ENCODE peak calls at places on chromosomes 16 and 17, in seven cellular contexts. W is T-helper 17 cell; X is cardiac muscle cell; K is T-helper 2 cell; T is activated CD8-positive, alpha-beta memory T cell treated with anti-CD3 and anti-CD28 coated beads for 48 hours; D is stimulated activated CD8-positive, alpha-beta memory T cell treated with anti-CD3 and anti-CD28 coated beads, Interleukin-7, amount 100 ng/mL, for 1 hour; J is renal cortical epithelial cell. H is an unnamed sample.

GRCh38 chr16:65666132-65666869 is 544.4 kb upstream of the CDH11 start:
- DNase-seq in K (no peak), W (no peak), X (no peak), T (no peak), J (no peak), D (no peak), H (no peak)

GRCh38 chr17:39632153-39632941 is 4.6 kb upstream of the STARD3 start:
- DNase-seq in W (no peak), J (no peak), K (no peak), X (no peak), T (no peak), D (no peak), H (no peak)

GRCh38 chr16:83802559-83802958 is 5.2 kb upstream of the HSBP1 start:
- DNase-seq in T (no peak), X (no peak), J (no peak), D (no peak), W (no peak), K (no peak), H (no peak)

GRCh38 chr16:55737966-55738365 is 82.2 kb downstream of the SLC6A2 start:
- DNase-seq in D (no peak), T (no peak), J (no peak), K (no peak), W (no peak), X (no peak), H (no peak)

GRCh38 chr16:57700801-57701551 is 6.4 kb downstream of the DRC7 start:
- DNase-seq in K (no peak), W (no peak), T (no peak), X (peak; percentile 6), D (no peak), J (no peak), H (no peak)

GRCh38 chr17:41793749-41794602 is 7.5 kb upstream of the JUP start:
- DNase-seq in J (no peak), X (peak; percentile 67), D (no peak), W (no peak), T (no peak), K (no peak), H (no peak)

GRCh38 chr16:27446721-27447120 is 44.7 kb downstream of the IL21R start:
- DNase-seq in W (peak; percentile 70), K (peak; percentile 94), D (peak; percentile 71), X (no peak), T (no peak), J (no peak), H (peak; percentile 72)

GRCh38 chr16:7342598-7342997 is 10.0 kb downstream of the RBFOX1 start:
- DNase-seq in T (no peak), J (no peak), W (no peak), X (no peak), K (no peak), D (no peak), H (no peak)

GRCh38 chr17:48612854-48613691 is 2.0 kb downstream of the HOXB8 start:
- DNase-seq in T (no peak), K (peak; percentile 53), X (no peak), D (no peak), J (no peak), W (no peak), H (peak; percentile 29)

GRCh38 chr16:50040028-50040427 is 15.0 kb downstream of the CNEP1R1 start:
- DNase-seq in K (no peak), T (no peak), J (no peak), D (no peak), X (peak; percentile 3), W (no peak), H (no peak)

GRCh38 chr17:56594528-56595418 is 1.3 kb downstream of the NOG start:
- DNase-seq in T (no peak), K (peak; percentile 39), J (no peak), X (no peak), W (no peak), D (no peak), H (no peak)

GRCh38 chr17:596763-597644 is 117.6 kb downstream of the VPS53 start:
- DNase-seq in W (no peak), K (no peak), T (no peak), D (no peak), X (peak; percentile 66), J (peak; percentile 89), H (no peak)

GRCh38 chr17:46002311-46002972 is 3.4 kb downstream of the STH start:
- DNase-seq in J (peak; percentile 32), D (peak; percentile 56), T (peak; percentile 65), X (peak; percentile 71), W (peak; percentile 68), K (peak; percentile 78), H (peak; percentile 57)

GRCh38 chr16:10641953-10642949 is 52.5 kb downstream of the TEKT5 start:
- DNase-seq in D (no peak), X (no peak), T (no peak), W (no peak), J (no peak), K (no peak), H (no peak)

GRCh38 chr16:69141936-69142335 is 9.5 kb downstream of the UTP4 start:
- DNase-seq in D (no peak), W (no peak), T (no peak), K (no peak), J (peak; percentile 88), X (no peak), H (no peak)

GRCh38 chr17:45789874-45790273 is 5.8 kb downstream of the CRHR1 start:
- DNase-seq in X (no peak), K (no peak), D (no peak), J (no peak), T (no peak), W (no peak), H (no peak)

GRCh38 chr16:88469615-88470395 is 16.7 kb downstream of the ZFPM1 start:
- DNase-seq in T (no peak), K (no peak), X (no peak), W (no peak), D (no peak), J (no peak), H (no peak)

GRCh38 chr16:24041834-24042631 is 206.2 kb downstream of the PRKCB start:
- DNase-seq in W (peak; percentile 77), K (peak; percentile 77), T (peak; percentile 74), J (peak; percentile 8), D (peak; percentile 67), X (peak; percentile 64), H (peak; percentile 61)

GRCh38 chr17:81398170-81398854 is 3.1 kb downstream of the BAHCC1 start:
- DNase-seq in W (no peak), X (peak; percentile 73), J (no peak), T (no peak), K (no peak), D (no peak), H (no peak)

GRCh38 chr16:89581861-89582563 is 6.5 kb downstream of the CPNE7 start:
- DNase-seq in T (no peak), D (no peak), J (peak; percentile 87), W (no peak), K (no peak), X (peak; percentile 78), H (no peak)

GRCh38 chr16:49409121-49409520 is 35.5 kb downstream of the C16orf78 start:
- DNase-seq in T (no peak), J (no peak), D (no peak), X (no peak), K (no peak), W (no peak), H (no peak)

GRCh38 chr17:57114085-57114673 is 29.1 kb downstream of the AKAP1 start:
- DNase-seq in J (no peak), X (peak; percentile 38), D (peak; percentile 39), T (peak; percentile 57), K (peak; percentile 49), W (peak; percentile 64), H (peak; percentile 61)

GRCh38 chr17:20996724-20997615 is 45.8 kb downstream of the USP22 start:
- DNase-seq in D (no peak), T (no peak), X (no peak), K (no peak), J (no peak), W (no peak), H (no peak)

GRCh38 chr16:23081675-23082119 is 67.6 kb downstream of the USP31 start:
- DNase-seq in W (no peak), J (peak; percentile 63), T (no peak), X (peak; percentile 24), D (no peak), K (no peak), H (no peak)

GRCh38 chr17:47703191-47703591 is 9.2 kb downstream of the TBKBP1 start:
- DNase-seq in W (no peak), J (no peak), K (peak; percentile 37), D (no peak), X (no peak), T (no peak), H (no peak)

GRCh38 chr17:72545756-72546155 is 424.9 kb downstream of the SOX9 start:
- DNase-seq in D (no peak), J (no peak), W (no peak), K (no peak), T (no peak), X (peak; percentile 52), H (no peak)

GRCh38 chr16:50441758-50442157 is 73.0 kb upstream of the BRD7 start:
- DNase-seq in K (no peak), T (no peak), X (no peak), J (no peak), W (no peak), D (no peak), H (no peak)

GRCh38 chr16:74862743-74863244 is 88.2 kb upstream of the FA2H start:
- DNase-seq in T (no peak), D (no peak), J (peak; percentile 50), W (no peak), K (peak; percentile 54), X (peak; percentile 60), H (no peak)

GRCh38 chr16:11203111-11203623 is 52.8 kb downstream of the SOCS1 start:
- DNase-seq in T (no peak), W (no peak), D (no peak), K (no peak), J (peak; percentile 31), X (no peak), H (no peak)

GRCh38 chr17:72392056-72393010 is 271.5 kb downstream of the SOX9 start:
- DNase-seq in W (no peak), D (no peak), J (peak; percentile 94), K (no peak), X (peak; percentile 85), T (no peak), H (no peak)

GRCh38 chr16:85010931-85011845 is at the start of gene ZDHHC7:
- DNase-seq in J (peak; percentile 50), T (peak; percentile 75), D (peak; percentile 74), W (peak; percentile 83), K (peak; percentile 88), X (peak; percentile 92), H (peak; percentile 77)